ENCODE peak calls at places on chromosomes 1 and 21, in four cellular contexts. One of them, this sample, is unnamed.

GRCh38 chr1:212956231-212956630 is 5.9 kb downstream of the VASH2 start:
- DNase-seq in PC-9: no peak
- DNase-seq in cardiac fibroblast: no peak
- DNase-seq in esophagus muscularis mucosa: no peak
- DNase-seq in this sample: no peak

GRCh38 chr1:17682403-17682802 is 72.7 kb upstream of the ACTL8 start:
- DNase-seq in PC-9: no peak
- DNase-seq in cardiac fibroblast: no peak
- DNase-seq in esophagus muscularis mucosa: no peak
- DNase-seq in this sample: no peak

GRCh38 chr1:58162952-58163550 is 383.5 kb downstream of the OMA1 start:
- DNase-seq in PC-9: peak
- DNase-seq in cardiac fibroblast: peak
- DNase-seq in esophagus muscularis mucosa: no peak
- DNase-seq in this sample: peak

GRCh38 chr1:44327679-44328491 is 27.2 kb downstream of the ERI3 start:
- DNase-seq in PC-9: peak
- DNase-seq in cardiac fibroblast: peak
- DNase-seq in esophagus muscularis mucosa: peak
- DNase-seq in this sample: peak

GRCh38 chr21:38814126-38815059 is 8.7 kb downstream of the ETS2 start:
- DNase-seq in PC-9: no peak
- DNase-seq in cardiac fibroblast: no peak
- DNase-seq in esophagus muscularis mucosa: no peak
- DNase-seq in this sample: no peak

GRCh38 chr21:46184625-46185555 is 631 bp upstream of the SPATC1L start:
- DNase-seq in PC-9: peak
- DNase-seq in cardiac fibroblast: peak
- DNase-seq in esophagus muscularis mucosa: peak
- DNase-seq in this sample: peak

GRCh38 chr1:165073402-165074007 is 283.0 kb downstream of the LMX1A start:
- DNase-seq in PC-9: peak
- DNase-seq in cardiac fibroblast: peak
- DNase-seq in esophagus muscularis mucosa: no peak
- DNase-seq in this sample: peak

GRCh38 chr1:208177656-208178055 is 66.5 kb downstream of the PLXNA2 start:
- DNase-seq in PC-9: no peak
- DNase-seq in cardiac fibroblast: no peak
- DNase-seq in esophagus muscularis mucosa: no peak
- DNase-seq in this sample: no peak

GRCh38 chr1:34549199-34549598 is 205.6 kb upstream of the GJB5 start:
- DNase-seq in PC-9: peak
- DNase-seq in cardiac fibroblast: no peak
- DNase-seq in esophagus muscularis mucosa: peak
- DNase-seq in this sample: no peak

GRCh38 chr1:12272770-12273169 is 42.9 kb downstream of the VPS13D start:
- DNase-seq in PC-9: no peak
- DNase-seq in cardiac fibroblast: no peak
- DNase-seq in esophagus muscularis mucosa: no peak
- DNase-seq in this sample: no peak

GRCh38 chr1:32242341-32242851 is 4.6 kb upstream of the FAM167B start:
- DNase-seq in PC-9: no peak
- DNase-seq in cardiac fibroblast: peak
- DNase-seq in esophagus muscularis mucosa: no peak
- DNase-seq in this sample: no peak

GRCh38 chr1:166307261-166308188 is 140.7 kb upstream of the FAM78B start:
- DNase-seq in PC-9: no peak
- DNase-seq in cardiac fibroblast: no peak
- DNase-seq in esophagus muscularis mucosa: no peak
- DNase-seq in this sample: no peak

GRCh38 chr21:30223596-30223995 is 7.7 kb upstream of the CLDN8 start:
- DNase-seq in PC-9: no peak
- DNase-seq in cardiac fibroblast: no peak
- DNase-seq in esophagus muscularis mucosa: no peak
- DNase-seq in this sample: no peak

GRCh38 chr21:37917612-37918011 is 1.4 kb upstream of the KCNJ6 start:
- DNase-seq in PC-9: no peak
- DNase-seq in cardiac fibroblast: peak
- DNase-seq in esophagus muscularis mucosa: no peak
- DNase-seq in this sample: peak

GRCh38 chr1:245091818-245092637 is 62.8 kb upstream of the KIF26B start:
- DNase-seq in PC-9: peak
- DNase-seq in cardiac fibroblast: peak
- DNase-seq in esophagus muscularis mucosa: no peak
- DNase-seq in this sample: peak

GRCh38 chr1:182227864-182228547 is 163.6 kb downstream of the GLUL start:
- DNase-seq in PC-9: peak
- DNase-seq in cardiac fibroblast: no peak
- DNase-seq in esophagus muscularis mucosa: no peak
- DNase-seq in this sample: no peak

GRCh38 chr1:201251851-201252430 is 31.4 kb upstream of the PKP1 start:
- DNase-seq in PC-9: no peak
- DNase-seq in cardiac fibroblast: no peak
- DNase-seq in esophagus muscularis mucosa: peak
- DNase-seq in this sample: no peak

GRCh38 chr1:8094481-8095241 is 68.6 kb upstream of the ERRFI1 start:
- DNase-seq in PC-9: no peak
- DNase-seq in cardiac fibroblast: peak
- DNase-seq in esophagus muscularis mucosa: no peak
- DNase-seq in this sample: peak

GRCh38 chr1:32939655-32940371 is 24.8 kb downstream of the RNF19B start:
- DNase-seq in PC-9: no peak
- DNase-seq in cardiac fibroblast: peak
- DNase-seq in esophagus muscularis mucosa: no peak
- DNase-seq in this sample: peak

GRCh38 chr21:17462276-17462981 is 50.4 kb upstream of the CXADR start:
- DNase-seq in PC-9: no peak
- DNase-seq in cardiac fibroblast: peak
- DNase-seq in esophagus muscularis mucosa: no peak
- DNase-seq in this sample: peak

GRCh38 chr1:247209306-247209900 is 37.6 kb upstream of the ZNF124 start:
- DNase-seq in PC-9: no peak
- DNase-seq in cardiac fibroblast: peak
- DNase-seq in esophagus muscularis mucosa: no peak
- DNase-seq in this sample: no peak
- H3K4me3 ChIP-seq in PC-9: peak
- H3K4me3 ChIP-seq in cardiac fibroblast: peak
- H3K4me3 ChIP-seq in esophagus muscularis mucosa: peak
- H3K4me3 ChIP-seq in this sample: peak

GRCh38 chr1:6612641-6613360 is 730 bp upstream of the PHF13 start:
- DNase-seq in PC-9: peak
- DNase-seq in cardiac fibroblast: peak
- DNase-seq in esophagus muscularis mucosa: no peak
- DNase-seq in this sample: peak
- TF ChIP-seq CTCF in PC-9: no peak
- TF ChIP-seq CTCF in cardiac fibroblast: no peak
- TF ChIP-seq CTCF in esophagus muscularis mucosa: no peak
- TF ChIP-seq CTCF in this sample: no peak

DNA sequence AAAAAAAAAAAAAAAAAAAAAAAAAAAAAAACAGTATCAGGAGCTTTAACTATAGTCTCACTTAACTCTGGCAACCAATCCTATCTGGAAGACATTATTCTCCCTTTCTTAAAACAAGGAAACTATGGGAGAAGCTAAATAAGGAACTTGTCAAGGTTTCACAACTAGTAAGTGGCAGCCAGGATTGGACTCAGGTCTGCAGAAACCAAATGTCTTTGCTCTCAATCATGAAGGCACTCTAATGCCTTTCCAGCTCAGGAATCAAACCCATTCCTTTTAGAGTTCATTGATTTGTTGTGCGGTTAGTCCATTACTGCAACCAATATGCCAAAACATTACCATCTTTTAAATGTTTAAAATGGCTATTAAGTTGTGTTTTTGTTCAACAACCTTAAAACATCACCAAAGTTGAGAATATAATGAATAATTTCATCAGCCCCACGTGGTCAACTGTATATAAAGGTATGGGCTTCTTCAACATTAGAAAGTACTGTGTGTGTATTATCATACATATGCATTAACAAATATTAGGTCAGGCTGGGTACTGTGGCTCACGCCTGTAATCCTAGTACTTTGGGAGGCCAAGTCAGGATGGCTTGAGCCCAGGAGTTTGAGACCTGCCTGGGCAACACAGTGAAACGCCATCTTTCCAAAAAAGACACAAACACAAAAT is 1.5 kb downstream of the EPRS1 start:
- DNase-seq in PC-9: no peak
- DNase-seq in cardiac fibroblast: no peak
- DNase-seq in esophagus muscularis mucosa: no peak
- DNase-seq in this sample: no peak
- H3K4me3 ChIP-seq in PC-9: peak
- H3K4me3 ChIP-seq in cardiac fibroblast: peak
- H3K4me3 ChIP-seq in esophagus muscularis mucosa: peak
- H3K4me3 ChIP-seq in this sample: peak

DNA sequence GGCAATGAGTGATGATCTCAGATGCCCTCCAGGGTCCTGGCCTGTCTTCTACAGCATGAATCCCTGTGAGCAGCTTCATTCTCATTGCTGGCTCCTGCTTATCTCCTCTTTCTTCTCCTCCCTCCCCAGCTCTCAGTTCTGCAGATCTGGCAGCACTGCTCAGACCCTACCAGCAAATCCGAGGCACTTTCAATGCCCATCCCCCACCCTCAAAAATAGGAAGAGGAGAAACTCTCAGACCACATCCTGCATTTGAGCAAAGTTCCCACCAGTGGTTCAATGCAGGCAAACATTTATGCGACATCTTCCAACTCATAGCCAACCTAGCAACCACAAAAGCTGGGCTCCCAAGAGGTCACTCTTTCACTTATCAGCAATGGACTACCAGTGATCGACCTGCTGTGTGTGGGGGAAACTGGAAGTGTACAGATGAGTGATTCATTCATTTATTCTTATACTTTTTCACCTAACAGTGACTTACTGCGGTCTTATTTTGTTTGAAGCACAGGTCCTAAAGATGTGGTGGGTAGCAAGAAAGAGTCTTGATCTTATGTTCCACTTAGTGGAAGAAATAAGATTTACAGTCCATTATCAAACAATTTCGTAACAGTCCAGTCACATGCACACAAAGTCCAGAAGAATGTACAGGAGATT is 5.8 kb upstream of the CHI3L2 start:
- DNase-seq in PC-9: no peak
- DNase-seq in cardiac fibroblast: peak
- DNase-seq in esophagus muscularis mucosa: no peak
- DNase-seq in this sample: no peak
- TF ChIP-seq CTCF in PC-9: no peak
- TF ChIP-seq CTCF in cardiac fibroblast: no peak
- TF ChIP-seq CTCF in esophagus muscularis mucosa: no peak
- TF ChIP-seq CTCF in this sample: no peak

DNA sequence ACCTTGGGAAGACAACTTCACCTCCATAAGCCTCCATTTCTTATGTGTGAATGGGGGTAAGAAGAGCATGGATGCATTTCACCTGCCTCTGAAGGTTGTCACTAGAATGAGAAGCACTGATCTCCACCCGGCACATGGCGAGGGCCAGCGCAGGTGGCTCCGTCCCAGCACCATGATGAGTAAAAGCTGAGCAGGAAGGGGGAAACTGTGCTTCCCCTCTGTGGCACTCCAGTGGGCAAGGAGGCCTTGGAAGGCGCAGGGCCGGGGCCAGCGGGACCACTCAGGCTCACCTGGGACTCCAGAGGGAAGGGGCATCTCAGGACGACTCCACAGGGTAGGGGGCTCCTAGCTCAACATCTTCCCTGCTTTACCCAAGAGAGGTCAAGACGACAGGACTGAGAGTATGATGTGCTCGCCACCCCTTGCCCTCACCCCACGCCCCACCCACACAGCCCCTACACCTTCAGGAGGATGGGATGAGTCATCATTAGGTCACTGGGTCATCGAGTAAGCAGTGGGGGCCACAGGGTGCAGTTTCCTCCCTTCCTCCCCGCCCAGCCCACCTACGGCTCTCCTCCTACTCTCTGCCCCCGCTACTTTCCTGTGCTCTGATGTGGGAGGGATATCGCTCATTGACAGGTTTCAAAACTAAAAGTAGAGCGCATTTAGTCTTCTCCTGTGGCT is 112.1 kb downstream of the HIVEP3 start:
- DNase-seq in PC-9: no peak
- DNase-seq in cardiac fibroblast: no peak
- DNase-seq in esophagus muscularis mucosa: no peak
- DNase-seq in this sample: no peak
- H3K4me3 ChIP-seq in PC-9: no peak
- H3K4me3 ChIP-seq in cardiac fibroblast: no peak
- H3K4me3 ChIP-seq in esophagus muscularis mucosa: no peak
- H3K4me3 ChIP-seq in this sample: no peak

GRCh38 chr1:9914603-9914937 is 4.5 kb upstream of the CTNNBIP1 start:
- DNase-seq in PC-9: no peak
- DNase-seq in cardiac fibroblast: no peak
- DNase-seq in esophagus muscularis mucosa: no peak
- DNase-seq in this sample: no peak
- TF ChIP-seq CTCF in PC-9: peak
- TF ChIP-seq CTCF in cardiac fibroblast: no peak
- TF ChIP-seq CTCF in esophagus muscularis mucosa: no peak
- TF ChIP-seq CTCF in this sample: no peak

DNA sequence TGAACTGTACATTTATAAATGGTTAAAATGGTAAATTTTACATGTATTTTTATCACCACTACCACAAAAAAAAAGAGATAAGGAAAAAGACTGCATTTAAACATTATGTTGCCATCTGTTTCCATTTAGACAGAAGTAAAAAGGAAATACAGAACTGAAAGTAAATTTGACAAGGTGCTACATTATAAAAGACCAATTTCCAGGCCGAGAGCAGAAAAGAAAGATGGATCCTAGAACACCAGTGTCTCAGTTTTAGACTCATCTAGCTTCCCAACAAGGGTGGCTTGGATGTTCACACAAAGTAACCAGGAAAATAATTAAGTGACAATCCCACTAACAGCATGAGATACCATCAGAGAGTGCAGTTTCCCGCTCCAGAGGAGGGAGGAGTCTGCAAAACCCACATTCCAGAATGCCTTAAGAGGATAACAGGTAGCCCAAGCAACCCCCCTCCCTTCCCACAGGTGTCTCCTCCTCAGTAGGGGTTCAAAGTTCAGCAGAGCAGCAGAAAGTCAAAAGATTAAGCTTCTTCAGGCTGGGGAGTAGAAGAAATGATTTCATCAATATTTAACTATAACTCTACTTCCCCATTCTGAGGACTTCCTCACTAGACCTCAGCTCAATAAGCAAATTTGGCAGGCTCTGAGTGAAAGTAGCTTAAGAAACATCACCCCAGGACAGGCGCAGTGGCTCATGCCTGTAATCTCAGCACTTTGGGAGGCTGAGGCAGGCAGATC is 11.8 kb downstream of the TPM3 start:
- DNase-seq in PC-9: no peak
- DNase-seq in cardiac fibroblast: no peak
- DNase-seq in esophagus muscularis mucosa: no peak
- DNase-seq in this sample: no peak
- H3K4me3 ChIP-seq in PC-9: no peak
- H3K4me3 ChIP-seq in cardiac fibroblast: no peak
- H3K4me3 ChIP-seq in esophagus muscularis mucosa: peak
- H3K4me3 ChIP-seq in this sample: peak